ENCODE peak calls at places on chromosomes 16 and 17, in four cellular contexts. One of them, this sample, is unnamed.

GRCh38 chr16:25914357-25914962 is 222.7 kb downstream of the HS3ST4 start:
- DNase-seq in K562: no peak
- DNase-seq in HepG2: no peak
- DNase-seq in HCT116: no peak
- DNase-seq in this sample: no peak

GRCh38 chr17:76581515-76581914 is 4.1 kb downstream of the ST6GALNAC2 start:
- DNase-seq in K562: no peak
- DNase-seq in HCT116: no peak
- DNase-seq in HepG2: no peak
- DNase-seq in this sample: no peak

GRCh38 chr17:80871341-80871740 is 120.3 kb upstream of the CHMP6 start:
- DNase-seq in HCT116: no peak
- DNase-seq in K562: no peak
- DNase-seq in HepG2: no peak
- DNase-seq in this sample: no peak

GRCh38 chr16:24075929-24076716 is 180.0 kb upstream of the CACNG3 start:
- DNase-seq in HCT116: peak; percentile 10
- DNase-seq in K562: peak; percentile 62
- DNase-seq in HepG2: no peak
- DNase-seq in this sample: no peak

GRCh38 chr16:17269434-17269833 is 201.3 kb downstream of the XYLT1 start:
- DNase-seq in HepG2: no peak
- DNase-seq in HCT116: no peak
- DNase-seq in K562: no peak
- DNase-seq in this sample: no peak

GRCh38 chr17:34703533-34703932 is 124.2 kb downstream of the TMEM132E start:
- DNase-seq in K562: peak; percentile 50
- DNase-seq in HCT116: no peak
- DNase-seq in HepG2: peak; percentile 10
- DNase-seq in this sample: no peak

GRCh38 chr16:54342966-54343365 is 56.4 kb upstream of the IRX3 start:
- DNase-seq in HCT116: no peak
- DNase-seq in HepG2: no peak
- DNase-seq in K562: no peak
- DNase-seq in this sample: no peak

GRCh38 chr16:64615647-64616280 is 506.1 kb downstream of the CDH11 start:
- DNase-seq in HepG2: no peak
- DNase-seq in HCT116: no peak
- DNase-seq in K562: no peak
- DNase-seq in this sample: no peak

GRCh38 chr17:80565347-80566053 is 20.9 kb downstream of the RPTOR start:
- DNase-seq in K562: no peak
- DNase-seq in HepG2: no peak
- DNase-seq in HCT116: no peak
- DNase-seq in this sample: no peak

GRCh38 chr17:10352866-10353265 is 19.9 kb downstream of the MYH13 start:
- DNase-seq in HCT116: no peak
- DNase-seq in HepG2: no peak
- DNase-seq in K562: no peak
- DNase-seq in this sample: no peak

GRCh38 chr17:58052951-58053715 is 30.1 kb upstream of the DYNLL2 start:
- DNase-seq in HepG2: no peak
- DNase-seq in K562: no peak
- DNase-seq in HCT116: no peak
- DNase-seq in this sample: no peak

GRCh38 chr16:47905771-47906170 is 250.0 kb downstream of the ABCC12 start:
- DNase-seq in K562: no peak
- DNase-seq in HepG2: no peak
- DNase-seq in HCT116: no peak
- DNase-seq in this sample: no peak

GRCh38 chr17:82244413-82245140 is 15.7 kb downstream of the SLC16A3 start:
- DNase-seq in HepG2: no peak
- DNase-seq in HCT116: no peak
- DNase-seq in K562: peak; percentile 49
- DNase-seq in this sample: no peak

GRCh38 chr16:22004321-22004720 is 3.4 kb upstream of the PDZD9 start:
- DNase-seq in HCT116: no peak
- DNase-seq in K562: no peak
- DNase-seq in HepG2: no peak
- DNase-seq in this sample: no peak

GRCh38 chr17:42403150-42403549 is 14.9 kb upstream of the STAT3 start:
- DNase-seq in HepG2: no peak
- DNase-seq in HCT116: no peak
- DNase-seq in K562: peak; percentile 55
- DNase-seq in this sample: no peak

GRCh38 chr17:3738562-3739295 is 15.0 kb downstream of the HASPIN start:
- DNase-seq in HepG2: no peak
- DNase-seq in HCT116: no peak
- DNase-seq in K562: no peak
- DNase-seq in this sample: no peak

GRCh38 chr17:30389755-30390300 is 11.1 kb downstream of the CPD start:
- DNase-seq in HepG2: no peak
- DNase-seq in HCT116: no peak
- DNase-seq in K562: no peak
- DNase-seq in this sample: no peak

GRCh38 chr16:58125781-58126335 is 3.3 kb downstream of the CFAP20 start:
- DNase-seq in K562: no peak
- DNase-seq in HepG2: no peak
- DNase-seq in HCT116: no peak
- DNase-seq in this sample: no peak

GRCh38 chr17:77948690-77949114 is 9.8 kb upstream of the TNRC6C start:
- DNase-seq in HepG2: peak; percentile 53
- DNase-seq in K562: no peak
- DNase-seq in HCT116: peak; percentile 51
- DNase-seq in this sample: no peak

GRCh38 chr17:44552361-44552760 is 4.9 kb upstream of the FZD2 start:
- DNase-seq in HCT116: no peak
- DNase-seq in K562: no peak
- DNase-seq in HepG2: peak; percentile 69
- DNase-seq in this sample: no peak

GRCh38 chr17:299546-299945 is 53.1 kb downstream of the RPH3AL start:
- DNase-seq in HepG2: no peak
- DNase-seq in HCT116: no peak
- DNase-seq in K562: no peak
- DNase-seq in this sample: no peak

GRCh38 chr17:19381741-19382444 is 3.6 kb downstream of the MAPK7 start:
- DNase-seq in K562: no peak
- DNase-seq in HepG2: no peak
- DNase-seq in HCT116: no peak
- DNase-seq in this sample: no peak

GRCh38 chr17:43517161-43517560 is 29.0 kb downstream of the ETV4 start:
- DNase-seq in HepG2: no peak
- DNase-seq in K562: no peak
- DNase-seq in HCT116: no peak
- DNase-seq in this sample: no peak

GRCh38 chr17:34306466-34306865 is 12.8 kb upstream of the CCL8 start:
- DNase-seq in K562: peak; percentile 15
- DNase-seq in HepG2: no peak
- DNase-seq in HCT116: no peak
- DNase-seq in this sample: no peak

DNA sequence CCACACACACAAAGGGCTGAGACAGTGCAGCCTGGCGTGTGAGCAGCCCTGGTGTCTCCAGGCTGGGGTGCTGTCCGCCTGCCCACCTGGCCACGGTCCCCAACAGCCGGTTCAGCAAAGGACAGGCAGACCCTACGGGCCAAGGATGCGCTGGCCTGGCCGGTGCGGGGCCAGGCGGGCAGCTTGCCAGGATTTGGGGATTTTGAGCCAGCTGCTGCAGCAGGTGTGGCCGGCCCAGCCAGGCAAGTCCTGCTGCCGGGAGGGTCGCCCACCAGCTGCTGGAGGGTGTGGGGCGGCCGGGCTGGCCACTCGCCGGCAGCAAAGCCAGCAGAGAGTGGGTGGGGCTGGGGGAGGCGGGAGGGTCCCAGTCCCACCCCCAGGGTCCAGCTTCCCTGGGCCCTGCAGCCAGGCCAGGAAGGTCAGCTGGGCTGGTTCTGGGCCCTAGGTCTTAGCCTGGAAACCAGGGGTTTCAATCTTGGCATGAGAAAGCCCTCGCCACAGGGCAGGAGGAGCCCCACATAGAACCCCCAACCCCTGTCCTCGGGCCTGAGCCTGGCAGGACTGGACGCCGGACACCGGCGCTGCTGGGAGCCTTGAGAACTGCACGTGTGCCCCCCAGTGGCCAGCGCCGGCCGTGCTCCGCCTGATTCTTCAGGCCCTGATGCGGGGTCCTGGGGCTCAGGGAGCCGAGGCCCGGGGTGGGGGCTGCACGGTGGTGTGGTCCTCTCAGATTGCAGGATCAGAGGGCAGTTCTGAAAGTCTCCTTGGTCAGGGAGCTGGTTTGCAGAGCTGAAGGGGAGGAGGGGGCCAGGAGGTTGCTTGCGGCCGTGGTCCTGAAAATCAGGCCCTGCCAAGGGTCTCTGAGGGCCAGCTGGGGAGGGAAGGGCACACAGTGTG is 17.6 kb upstream of the SSTR5 start:
- DNase-seq in HCT116: peak; percentile 37
- DNase-seq in HepG2: peak; percentile 26
- DNase-seq in K562: peak; percentile 75
- DNase-seq in this sample: no peak
- TF ChIP-seq TCF7L2 in HCT116: no peak
- TF ChIP-seq TCF7L2 in HepG2: no peak
- TF ChIP-seq TCF7L2 in K562: no peak
- TF ChIP-seq TCF7L2 in this sample: no peak

GRCh38 chr16:74026373-74027281 is 270.0 kb upstream of the PSMD7 start:
- DNase-seq in HCT116: no peak
- DNase-seq in K562: no peak
- DNase-seq in HepG2: no peak
- DNase-seq in this sample: no peak
- H3K4me3 ChIP-seq in HCT116: no peak overlapping the region
- H3K4me3 ChIP-seq in K562: no peak overlapping the region
- H3K4me3 ChIP-seq in HepG2: no peak overlapping the region
- H3K4me3 ChIP-seq in this sample: no peak overlapping the region

DNA sequence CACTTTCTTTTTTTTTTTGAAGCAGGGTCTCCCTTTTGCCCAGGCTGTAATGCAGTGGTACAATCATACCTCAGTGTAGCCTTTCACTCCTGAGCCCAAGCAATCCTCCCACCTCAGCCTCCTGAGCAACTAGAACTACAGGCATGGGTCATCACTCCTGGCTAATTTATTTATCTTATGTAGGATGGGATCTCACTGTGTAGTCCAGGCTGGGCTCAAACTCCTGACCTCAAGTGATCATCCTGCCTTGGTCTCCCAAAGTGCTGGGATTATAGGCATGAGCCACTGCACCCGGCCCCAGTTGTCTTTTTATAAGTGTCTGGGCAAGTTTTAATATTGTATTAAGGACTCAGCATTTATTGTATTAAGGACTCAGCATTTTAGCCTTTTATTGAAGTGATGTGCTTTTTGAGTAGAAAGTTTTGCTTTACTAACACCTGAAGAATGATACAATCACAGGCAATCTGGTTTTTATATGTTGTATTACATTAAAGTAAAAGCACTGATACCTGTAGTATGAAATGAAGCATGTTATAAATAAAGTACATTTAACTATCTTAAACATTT is 22.9 kb downstream of the VMP1 start:
- DNase-seq in HCT116: no peak
- DNase-seq in HepG2: no peak
- DNase-seq in K562: no peak
- DNase-seq in this sample: no peak
- H3K27ac ChIP-seq in HCT116: no peak overlapping the region
- H3K27ac ChIP-seq in HepG2: peak overlapping the region; percentile 41
- H3K27ac ChIP-seq in K562: peak overlapping the region; percentile 69
- H3K27ac ChIP-seq in this sample: peak overlapping the region; percentile 45

GRCh38 chr16:88561485-88562369 is 8.5 kb upstream of the ZC3H18 start:
- DNase-seq in HCT116: peak; percentile 36
- DNase-seq in K562: peak; percentile 85
- DNase-seq in HepG2: no peak
- DNase-seq in this sample: no peak

GRCh38 chr16:88554711-88555264 is 15.4 kb upstream of the ZC3H18 start:
- DNase-seq in HCT116: no peak
- DNase-seq in HepG2: no peak
- DNase-seq in K562: no peak
- DNase-seq in this sample: no peak

GRCh38 chr16:88560722-88561484 is 9.3 kb upstream of the ZC3H18 start:
- DNase-seq in HepG2: peak; percentile 44
- DNase-seq in K562: peak; percentile 59
- DNase-seq in HCT116: no peak
- DNase-seq in this sample: no peak

GRCh38 chr16:88556294-88556988 is 13.8 kb upstream of the ZC3H18 start:
- DNase-seq in HepG2: no peak
- DNase-seq in HCT116: no peak
- DNase-seq in K562: no peak
- DNase-seq in this sample: no peak

DNA sequence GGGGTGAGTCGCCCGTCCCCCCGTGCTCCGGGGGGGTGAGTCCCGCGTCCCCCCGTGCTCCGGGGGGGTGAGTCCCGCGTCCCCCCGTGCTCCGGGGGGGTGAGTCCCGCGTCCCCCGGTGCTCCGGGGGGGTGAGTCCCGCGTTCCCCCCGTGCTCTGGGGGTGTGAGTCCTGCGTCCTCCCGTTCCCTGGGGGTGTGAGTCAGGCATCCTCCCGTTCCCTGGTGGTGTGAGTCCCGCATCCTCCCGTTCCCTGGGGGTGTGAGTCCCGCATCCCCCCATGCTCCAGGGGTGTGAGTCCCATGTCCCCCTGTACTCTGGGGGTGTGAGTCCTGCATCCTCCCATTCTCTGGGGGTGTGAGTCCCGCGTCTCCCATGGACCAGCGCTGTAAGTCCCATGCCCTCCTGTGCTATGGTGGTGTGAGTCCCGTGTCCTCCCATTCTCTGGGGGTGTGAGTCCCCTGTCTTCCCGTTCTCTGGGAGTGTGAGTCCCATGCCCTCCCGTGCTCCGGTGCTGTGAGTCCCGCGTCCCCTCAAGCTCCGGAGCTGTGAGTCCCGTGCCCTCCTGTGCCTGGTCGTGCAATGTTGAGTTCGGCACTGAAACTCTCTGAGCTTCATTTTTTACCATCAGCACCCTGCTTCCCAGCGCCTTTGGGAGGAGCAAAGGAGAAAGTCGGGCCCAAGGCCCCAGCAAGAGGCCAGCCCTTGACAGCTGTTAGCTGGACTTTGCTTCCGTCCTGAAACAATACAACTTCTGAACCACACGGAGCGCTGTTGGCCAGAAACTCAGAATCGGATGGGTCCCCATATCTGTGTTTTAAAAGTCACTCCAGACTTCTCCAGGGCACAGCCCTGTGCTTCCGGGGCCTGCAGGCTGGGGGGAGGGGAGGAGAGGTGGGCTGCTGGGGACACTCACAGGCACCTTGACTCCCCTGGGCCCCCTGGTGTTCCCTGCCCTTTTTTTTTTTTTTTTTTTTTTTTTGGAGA is 11.5 kb upstream of the ZC3H18 start:
- DNase-seq in K562: peak; percentile 78
- DNase-seq in HepG2: peak; percentile 82
- DNase-seq in HCT116: peak; percentile 64
- DNase-seq in this sample: no peak
- TF ChIP-seq TCF7L2 in K562: no peak
- TF ChIP-seq TCF7L2 in HepG2: no peak
- TF ChIP-seq TCF7L2 in HCT116: no peak
- TF ChIP-seq TCF7L2 in this sample: no peak